ENCODE peak calls at places on chromosomes 3 and 15, in eight cellular contexts. One of them, this sample, is unnamed.

GRCh38 chr3:141114816-141115458 is 63.8 kb downstream of the SPSB4 start:
- DNase-seq in Calu3: peak
- DNase-seq in CD4-positive, alpha-beta T cell: no peak
- DNase-seq in body of pancreas: peak
- DNase-seq in Peyer's patch: no peak
- DNase-seq in mucosa of descending colon: peak
- DNase-seq in psoas muscle: no peak
- DNase-seq in Kasumi-1: peak
- DNase-seq in this sample: no peak

GRCh38 chr3:187919018-187919417 is 173.8 kb upstream of the BCL6 start:
- DNase-seq in Calu3: no peak
- DNase-seq in CD4-positive, alpha-beta T cell: peak
- DNase-seq in body of pancreas: no peak
- DNase-seq in Peyer's patch: no peak
- DNase-seq in mucosa of descending colon: peak
- DNase-seq in psoas muscle: no peak
- DNase-seq in Kasumi-1: peak
- DNase-seq in this sample: no peak

GRCh38 chr3:168061332-168061996 is 34.3 kb downstream of the GOLIM4 start:
- DNase-seq in Calu3: peak
- DNase-seq in CD4-positive, alpha-beta T cell: no peak
- DNase-seq in body of pancreas: no peak
- DNase-seq in Peyer's patch: no peak
- DNase-seq in mucosa of descending colon: no peak
- DNase-seq in psoas muscle: no peak
- DNase-seq in Kasumi-1: peak
- DNase-seq in this sample: no peak

GRCh38 chr15:41263891-41264351 is 32.9 kb downstream of the CHP1 start:
- DNase-seq in Calu3: no peak
- DNase-seq in CD4-positive, alpha-beta T cell: no peak
- DNase-seq in body of pancreas: no peak
- DNase-seq in Peyer's patch: no peak
- DNase-seq in mucosa of descending colon: no peak
- DNase-seq in psoas muscle: no peak
- DNase-seq in Kasumi-1: peak
- DNase-seq in this sample: no peak

GRCh38 chr3:10442151-10442795 is 63.1 kb downstream of the ATP2B2 start:
- DNase-seq in Calu3: no peak
- DNase-seq in CD4-positive, alpha-beta T cell: no peak
- DNase-seq in body of pancreas: no peak
- DNase-seq in Peyer's patch: no peak
- DNase-seq in mucosa of descending colon: no peak
- DNase-seq in psoas muscle: no peak
- DNase-seq in Kasumi-1: no peak
- DNase-seq in this sample: no peak

GRCh38 chr3:89851974-89852621 is 744.7 kb downstream of the EPHA3 start:
- DNase-seq in Calu3: peak
- DNase-seq in CD4-positive, alpha-beta T cell: no peak
- DNase-seq in body of pancreas: peak
- DNase-seq in Peyer's patch: no peak
- DNase-seq in mucosa of descending colon: peak
- DNase-seq in psoas muscle: no peak
- DNase-seq in Kasumi-1: peak
- DNase-seq in this sample: peak

GRCh38 chr3:114144909-114145688 is 33.8 kb downstream of the DRD3 start:
- DNase-seq in Calu3: no peak
- DNase-seq in CD4-positive, alpha-beta T cell: no peak
- DNase-seq in body of pancreas: peak
- DNase-seq in Peyer's patch: no peak
- DNase-seq in mucosa of descending colon: no peak
- DNase-seq in psoas muscle: no peak
- DNase-seq in Kasumi-1: no peak
- DNase-seq in this sample: no peak

GRCh38 chr15:61182955-61183354 is 46.1 kb downstream of the RORA start:
- DNase-seq in Calu3: no peak
- DNase-seq in CD4-positive, alpha-beta T cell: no peak
- DNase-seq in body of pancreas: no peak
- DNase-seq in Peyer's patch: no peak
- DNase-seq in mucosa of descending colon: no peak
- DNase-seq in psoas muscle: no peak
- DNase-seq in Kasumi-1: no peak
- DNase-seq in this sample: no peak

GRCh38 chr3:105806361-105806760 is 62.5 kb downstream of the CBLB start:
- DNase-seq in Calu3: no peak
- DNase-seq in CD4-positive, alpha-beta T cell: no peak
- DNase-seq in body of pancreas: no peak
- DNase-seq in Peyer's patch: no peak
- DNase-seq in mucosa of descending colon: no peak
- DNase-seq in psoas muscle: no peak
- DNase-seq in Kasumi-1: peak
- DNase-seq in this sample: no peak

GRCh38 chr15:42591238-42591936 is 16.0 kb downstream of the STARD9 start:
- DNase-seq in Calu3: no peak
- DNase-seq in CD4-positive, alpha-beta T cell: no peak
- DNase-seq in body of pancreas: no peak
- DNase-seq in Peyer's patch: no peak
- DNase-seq in mucosa of descending colon: peak
- DNase-seq in psoas muscle: no peak
- DNase-seq in Kasumi-1: peak
- DNase-seq in this sample: no peak

GRCh38 chr15:64634020-64634419 is 141.4 kb downstream of the RBPMS2 start:
- DNase-seq in Calu3: no peak
- DNase-seq in CD4-positive, alpha-beta T cell: peak
- DNase-seq in body of pancreas: no peak
- DNase-seq in Peyer's patch: no peak
- DNase-seq in mucosa of descending colon: peak
- DNase-seq in psoas muscle: no peak
- DNase-seq in Kasumi-1: peak
- DNase-seq in this sample: no peak

GRCh38 chr3:106204160-106204868 is 335.5 kb upstream of the CBLB start:
- DNase-seq in Calu3: no peak
- DNase-seq in CD4-positive, alpha-beta T cell: no peak
- DNase-seq in body of pancreas: no peak
- DNase-seq in Peyer's patch: no peak
- DNase-seq in mucosa of descending colon: no peak
- DNase-seq in psoas muscle: no peak
- DNase-seq in Kasumi-1: no peak
- DNase-seq in this sample: no peak

This sample was measured in left colon.